ENCODE peak calls at places on chromosomes 5 and 9, in five cellular contexts. O is Right ventricle myocardium superior; Z is NCI-H1092 treated with DMSO at 0.1 percent for 48 hours; M is stimulated activated CD4-positive, alpha-beta T cell treated with anti-CD3 and anti-CD28 coated beads, Interleukin-15, amount 100 ng/mL, for 1 hour; R is CD4-positive, alpha-beta T cell. S is an unnamed sample.

GRCh38 chr5:10611290-10611689 is 47.4 kb downstream of the ANKRD33B start:
- DNase-seq in O (no peak), Z (no peak), M (no peak), R (no peak), S (no peak)

GRCh38 chr9:8395022-8395421 is 595.4 kb upstream of the DMAC1 start:
- DNase-seq in O (no peak), Z (no peak), M (no peak), R (no peak), S (no peak)

GRCh38 chr5:179698935-179699639 is at the start of gene CANX:
- DNase-seq in O (no peak), Z (no peak), M (no peak), R (no peak), S (peak; percentile 11)

GRCh38 chr9:37997636-37998374 is 71.2 kb downstream of the SHB start:
- DNase-seq in O (no peak), Z (no peak), M (no peak), R (no peak), S (no peak)

GRCh38 chr9:94874316-94874715 is 147.8 kb downstream of the AOPEP start:
- DNase-seq in O (no peak), Z (no peak), M (no peak), R (no peak), S (no peak)

GRCh38 chr5:160833806-160834205 is 18.2 kb downstream of the ATP10B start:
- DNase-seq in O (no peak), Z (no peak), M (no peak), R (no peak), S (no peak)

GRCh38 chr9:94935396-94935795 is 208.9 kb downstream of the AOPEP start:
- DNase-seq in O (no peak), Z (no peak), M (no peak), R (no peak), S (no peak)

GRCh38 chr9:124366476-124367220 is 48.6 kb downstream of the PSMB7 start:
- DNase-seq in O (no peak), Z (no peak), M (no peak), R (no peak), S (no peak)

GRCh38 chr5:172769598-172770373 is 1.2 kb downstream of the DUSP1 start:
- DNase-seq in O (peak; percentile 53), Z (peak; percentile 10), M (no peak), R (no peak), S (peak; percentile 40)

GRCh38 chr5:127820910-127821553 is 117.8 kb downstream of the CCDC192 start:
- DNase-seq in O (no peak), Z (no peak), M (no peak), R (no peak), S (no peak)

GRCh38 chr9:96163141-96163540 is 138.8 kb downstream of the HSD17B3 start:
- DNase-seq in O (no peak), Z (no peak), M (no peak), R (no peak), S (no peak)

GRCh38 chr9:129757045-129757444 is 4.2 kb upstream of the PTGES start:
- DNase-seq in O (no peak), Z (no peak), M (no peak), R (no peak), S (no peak)

GRCh38 chr5:121189569-121190305 is 661.9 kb upstream of the FTMT start:
- DNase-seq in O (no peak), Z (no peak), M (no peak), R (no peak), S (peak; percentile 8)